ENCODE peak calls at places on chromosomes 13 and 19, in four cellular contexts. V is head of caudate nucleus, D is iPS DF 6.9, S is psoas muscle. F is an unnamed sample.
A peak's percentile ranks its signal among the peaks of the same experiment; 100 is the strongest.

GRCh38 chr19:19540707-19541515 is 2.8 kb downstream of the CILP2 start:
- DNase-seq in V (peak; percentile 18), D (peak; percentile 66), S (peak; percentile 48), F (no peak)

GRCh38 chr19:49557641-49558325 is 22.6 kb downstream of the NOSIP start:
- DNase-seq in V (no peak), D (no peak), S (no peak), F (no peak)

GRCh38 chr13:106612688-106613087 is 44.8 kb upstream of the ARGLU1 start:
- DNase-seq in V (no peak), D (no peak), S (peak; percentile 85), F (no peak)

GRCh38 chr13:107753286-107753685 is 462.1 kb downstream of the LIG4 start:
- DNase-seq in V (no peak), D (no peak), S (no peak), F (no peak)

GRCh38 chr19:29667941-29668340 is 2.7 kb downstream of the PLEKHF1 start:
- DNase-seq in V (no peak), D (no peak), S (no peak), F (no peak)

GRCh38 chr19:16078759-16079707 is 2.7 kb downstream of the TPM4 start:
- DNase-seq in V (peak; percentile 9), D (no peak), S (peak; percentile 73), F (no peak)

GRCh38 chr13:83780201-83780600 is 102.1 kb downstream of the SLITRK1 start:
- DNase-seq in V (no peak), D (peak; percentile 52), S (no peak), F (no peak)

GRCh38 chr19:12794196-12794921 is 3.1 kb downstream of the JUNB start:
- DNase-seq in V (no peak), D (no peak), S (no peak), F (no peak)

GRCh38 chr19:10000171-10000826 is 10.0 kb downstream of the COL5A3 start:
- DNase-seq in V (peak; percentile 49), D (peak; percentile 80), S (peak; percentile 73), F (no peak)

GRCh38 chr13:49357694-49358093 is 86.2 kb downstream of the CAB39L start:
- DNase-seq in V (no peak), D (no peak), S (no peak), F (no peak)

GRCh38 chr13:111187879-111188643 is 73.0 kb downstream of the ARHGEF7 start:
- DNase-seq in V (peak; percentile 19), D (no peak), S (no peak), F (no peak)

GRCh38 chr19:8605514-8605913 is 5.0 kb downstream of the ADAMTS10 start:
- DNase-seq in V (no peak), D (no peak), S (no peak), F (no peak)

GRCh38 chr19:49875801-49876421 is 1.2 kb downstream of the AKT1S1 start:
- DNase-seq in V (peak; percentile 62), D (no peak), S (peak; percentile 87), F (no peak)

GRCh38 chr13:29583073-29583785 is 12.3 kb downstream of the SLC7A1 start:
- DNase-seq in V (no peak), D (no peak), S (no peak), F (no peak)

F was measured in GOT3.